ENCODE peak calls at places on chromosomes 5 and 9, in nine cellular contexts. E is HCEC 1CT, M is GM10248, S is activated T-cell treated with anti-CD3 and anti-CD28 coated beads for 1 hour, O is omental fat pad, G is KBM-7, N is EL, Z is retina, B is NCI-H748 treated with DMSO at 0.1 percent for 48 hours. C is an unnamed sample.

GRCh38 chr9:846852-847251 is 5.4 kb downstream of the DMRT1 start:
- DNase-seq in E (no peak), M (no peak), S (no peak), O (no peak), G (no peak), N (no peak), Z (no peak), B (no peak), C (peak; percentile 55)

GRCh38 chr5:128579111-128579510 is 41.1 kb upstream of the FBN2 start:
- DNase-seq in E (peak; percentile 94), M (no peak), S (no peak), O (no peak), G (no peak), N (peak; percentile 86), Z (no peak), B (no peak), C (no peak)

GRCh38 chr9:4615251-4615650 is 46.8 kb upstream of the PLPP6 start:
- DNase-seq in E (peak; percentile 37), M (no peak), S (no peak), O (no peak), G (no peak), N (peak; percentile 45), Z (no peak), B (no peak), C (no peak)

GRCh38 chr9:134455010-134455409 is 128.8 kb downstream of the RXRA start:
- DNase-seq in E (no peak), M (no peak), S (no peak), O (no peak), G (no peak), N (no peak), Z (no peak), B (no peak), C (no peak)

GRCh38 chr5:131766689-131767088 is 30.1 kb downstream of the FNIP1 start:
- DNase-seq in E (no peak), M (no peak), S (no peak), O (no peak), G (no peak), N (no peak), Z (no peak), B (no peak), C (no peak)

GRCh38 chr9:36922548-36922947 is 111.5 kb downstream of the PAX5 start:
- DNase-seq in E (peak; percentile 10), M (no peak), S (no peak), O (no peak), G (no peak), N (peak; percentile 37), Z (no peak), B (no peak), C (no peak)

GRCh38 chr5:156838966-156839365 is 11.1 kb upstream of the PPP1R2B start:
- DNase-seq in E (no peak), M (no peak), S (no peak), O (no peak), G (no peak), N (no peak), Z (no peak), B (no peak), C (no peak)

GRCh38 chr5:67246108-67246507 is 49.5 kb upstream of the CD180 start:
- DNase-seq in E (peak; percentile 70), M (peak; percentile 34), S (no peak), O (no peak), G (peak; percentile 85), N (peak; percentile 58), Z (peak; percentile 65), B (peak; percentile 88), C (no peak)

GRCh38 chr5:96904054-96904931 is 28.0 kb downstream of the ERAP2 start:
- DNase-seq in E (no peak), M (no peak), S (no peak), O (no peak), G (peak; percentile 40), N (peak; percentile 48), Z (no peak), B (no peak), C (no peak)

GRCh38 chr9:133120343-133121199 is 469 bp downstream of the RALGDS start:
- DNase-seq in E (no peak), M (no peak), S (no peak), O (no peak), G (no peak), N (no peak), Z (peak; percentile 62), B (no peak), C (peak; percentile 43)

GRCh38 chr9:68515304-68516017 is 25.2 kb downstream of the TMEM252 start:
- DNase-seq in E (no peak), M (no peak), S (no peak), O (no peak), G (no peak), N (peak; percentile 64), Z (no peak), B (no peak), C (no peak)

GRCh38 chr9:129379181-129379836 is 201.2 kb upstream of the IER5L start:
- DNase-seq in E (no peak), M (no peak), S (no peak), O (no peak), G (no peak), N (no peak), Z (no peak), B (no peak), C (no peak)

GRCh38 chr5:126339215-126339805 is 83.9 kb upstream of the GRAMD2B start:
- DNase-seq in E (peak; percentile 65), M (peak; percentile 43), S (peak; percentile 10), O (no peak), G (peak; percentile 57), N (peak; percentile 71), Z (no peak), B (peak; percentile 64), C (no peak)

GRCh38 chr5:82349651-82350050 is 71.5 kb upstream of the RPS23 start:
- DNase-seq in E (peak; percentile 13), M (no peak), S (peak; percentile 14), O (no peak), G (peak; percentile 79), N (peak; percentile 36), Z (no peak), B (no peak), C (peak; percentile 77)

GRCh38 chr5:163916856-163917255 is 411.4 kb downstream of the MAT2B start:
- DNase-seq in E (no peak), M (no peak), S (no peak), O (no peak), G (no peak), N (no peak), Z (no peak), B (no peak), C (no peak)

GRCh38 chr9:84668204-84669007 is 1.1 kb upstream of the NTRK2 start:
- DNase-seq in E (no peak), M (peak; percentile 61), S (no peak), O (no peak), G (peak; percentile 58), N (peak; percentile 68), Z (peak; percentile 94), B (peak; percentile 80), C (peak; percentile 87)

GRCh38 chr5:72951850-72952468 is 3.9 kb upstream of the FCHO2 start:
- DNase-seq in E (peak; percentile 95), M (no peak), S (no peak), O (no peak), G (no peak), N (peak; percentile 83), Z (no peak), B (no peak), C (no peak)

GRCh38 chr5:102481044-102481715 is 17.6 kb downstream of the SLCO6A1 start:
- DNase-seq in E (peak; percentile 71), M (no peak), S (no peak), O (no peak), G (peak; percentile 10), N (peak; percentile 8), Z (no peak), B (peak; percentile 15), C (no peak)

GRCh38 chr5:77560677-77561263 is 68.7 kb upstream of the WDR41 start:
- DNase-seq in E (peak; percentile 36), M (peak; percentile 14), S (no peak), O (no peak), G (peak; percentile 66), N (peak; percentile 41), Z (peak; percentile 27), B (peak; percentile 34), C (no peak)

GRCh38 chr5:112109331-112109993 is 309.6 kb downstream of the EPB41L4A start:
- DNase-seq in E (peak; percentile 64), M (no peak), S (no peak), O (no peak), G (peak; percentile 8), N (peak; percentile 49), Z (no peak), B (no peak), C (peak; percentile 78)

GRCh38 chr9:122374885-122375420 is 4.1 kb downstream of the PTGS1 start:
- DNase-seq in E (peak; percentile 78), M (no peak), S (no peak), O (no peak), G (no peak), N (peak; percentile 70), Z (no peak), B (no peak), C (peak; percentile 67)

GRCh38 chr9:18568969-18569368 is 95.0 kb downstream of the ADAMTSL1 start:
- DNase-seq in E (peak; percentile 52), M (no peak), S (no peak), O (no peak), G (no peak), N (peak; percentile 32), Z (no peak), B (peak; percentile 84), C (no peak)

GRCh38 chr5:125052601-125053000 is 306.2 kb upstream of the ZNF608 start:
- DNase-seq in E (no peak), M (no peak), S (no peak), O (no peak), G (no peak), N (no peak), Z (no peak), B (no peak), C (no peak)

GRCh38 chr5:56257010-56257409 is 23.9 kb upstream of the ANKRD55 start:
- DNase-seq in E (no peak), M (no peak), S (no peak), O (no peak), G (no peak), N (no peak), Z (no peak), B (no peak), C (no peak)

GRCh38 chr5:138240690-138241385 is 27.7 kb upstream of the CDC23 start:
- DNase-seq in E (no peak), M (no peak), S (no peak), O (no peak), G (peak; percentile 70), N (no peak), Z (no peak), B (no peak), C (no peak)

GRCh38 chr5:1752881-1753280 is 46.8 kb downstream of the MRPL36 start:
- DNase-seq in E (no peak), M (no peak), S (no peak), O (no peak), G (no peak), N (no peak), Z (no peak), B (no peak), C (no peak)

GRCh38 chr9:135146766-135147472 is 59.5 kb downstream of the OLFM1 start:
- DNase-seq in E (no peak), M (no peak), S (no peak), O (no peak), G (no peak), N (no peak), Z (no peak), B (no peak), C (no peak)

GRCh38 chr9:119801311-119801710 is 432.1 kb upstream of the BRINP1 start:
- DNase-seq in E (no peak), M (no peak), S (no peak), O (no peak), G (no peak), N (no peak), Z (no peak), B (no peak), C (no peak)

GRCh38 chr9:104836235-104836634 is 72.3 kb downstream of the NIPSNAP3B start:
- DNase-seq in E (no peak), M (no peak), S (no peak), O (no peak), G (peak; percentile 50), N (peak; percentile 7), Z (no peak), B (peak; percentile 67), C (no peak)

GRCh38 chr9:110446171-110446570 is 108.5 kb upstream of the TXNDC8 start:
- DNase-seq in E (peak; percentile 41), M (no peak), S (no peak), O (no peak), G (peak; percentile 10), N (peak; percentile 34), Z (no peak), B (no peak), C (no peak)

GRCh38 chr5:43675357-43675756 is 72.4 kb downstream of the NNT start:
- DNase-seq in E (no peak), M (no peak), S (no peak), O (no peak), G (no peak), N (no peak), Z (no peak), B (no peak), C (no peak)

C was measured in H9.